ENCODE peak calls at places on chromosomes 2 and 18, in four cellular contexts. Z is esophagus muscularis mucosa, C is colonic mucosa, G is cardiac muscle cell. V is an unnamed sample.
A peak's percentile ranks its signal among the peaks of the same experiment; 100 is the strongest.

GRCh38 chr18:79402977-79403722 is 7.4 kb downstream of the NFATC1 start:
- DNase-seq in Z (no peak), C (peak; percentile 43), G (peak; percentile 36), V (no peak)

GRCh38 chr2:180222642-180223041 is 215.5 kb upstream of the CWC22 start:
- DNase-seq in Z (no peak), C (peak; percentile 20), G (peak; percentile 96), V (no peak)

GRCh38 chr2:238064376-238064775 is 3.6 kb downstream of the SCLY start:
- DNase-seq in Z (no peak), C (no peak), G (no peak), V (no peak)

GRCh38 chr2:108548221-108549003 is 14.1 kb downstream of the LIMS1 start:
- DNase-seq in Z (no peak), C (no peak), G (peak; percentile 83), V (no peak)

GRCh38 chr2:120985997-120986651 is 250.5 kb downstream of the GLI2 start:
- DNase-seq in Z (no peak), C (no peak), G (no peak), V (no peak)

GRCh38 chr2:43088148-43089073 is 138.0 kb downstream of the ZFP36L2 start:
- DNase-seq in Z (no peak), C (no peak), G (no peak), V (no peak)

GRCh38 chr2:34789162-34789561 is 1190.1 kb upstream of the FAM98A start:
- DNase-seq in Z (no peak), C (no peak), G (no peak), V (no peak)

GRCh38 chr2:207416936-207417718 is 112.6 kb upstream of the CREB1 start:
- DNase-seq in Z (no peak), C (no peak), G (no peak), V (no peak)

GRCh38 chr2:180707867-180708205 is 272.6 kb upstream of the UBE2E3 start:
- DNase-seq in Z (no peak), C (peak; percentile 22), G (peak; percentile 91), V (no peak)

GRCh38 chr2:2577366-2577765 is 246.3 kb upstream of the MYT1L start:
- DNase-seq in Z (peak; percentile 78), C (no peak), G (no peak), V (no peak)

GRCh38 chr2:158144914-158145625 is 43.4 kb downstream of the UPP2 start:
- DNase-seq in Z (no peak), C (no peak), G (no peak), V (no peak)

GRCh38 chr2:85536479-85536878 is 2.5 kb upstream of the MAT2A start:
- DNase-seq in Z (no peak), C (no peak), G (peak; percentile 72), V (no peak)

GRCh38 chr2:118618279-118618678 is 229.2 kb downstream of the EN1 start:
- DNase-seq in Z (no peak), C (no peak), G (no peak), V (no peak)

GRCh38 chr2:20282916-20283592 is 58.1 kb upstream of the SDC1 start:
- DNase-seq in Z (no peak), C (no peak), G (peak; percentile 87), V (no peak)

GRCh38 chr2:22375094-22375493 is 1009.9 kb upstream of the KLHL29 start:
- DNase-seq in Z (no peak), C (no peak), G (no peak), V (no peak)
- TF ChIP-seq CTCF in Z (no peak), C (no peak), G (no peak), V (peak; percentile 57)

GRCh38 chr2:49687873-49688272 is 533.6 kb upstream of the FSHR start:
- DNase-seq in Z (no peak), C (no peak), G (peak; percentile 3), V (peak; percentile 0)
- H3K27ac ChIP-seq in Z (no peak overlapping the region), C (no peak overlapping the region), G (no peak overlapping the region), V (no peak overlapping the region)

GRCh38 chr2:69567909-69568300 is 75.6 kb downstream of the AAK1 start:
- DNase-seq in Z (no peak), C (no peak), G (no peak), V (no peak)
- H3K4me1 ChIP-seq in Z (peaks cover 32% of the 10 kb centered on the region), C (no peaks in the 10 kb centered on the region), G (peaks cover 14% of the 10 kb centered on the region), V (no peaks in the 10 kb centered on the region)

GRCh38 chr2:78979380-78980238 is 45.9 kb upstream of the REG3G start:
- DNase-seq in Z (no peak), C (peak; percentile 30), G (peak; percentile 56), V (peak; percentile 82)
- TF ChIP-seq CTCF in Z (peak; percentile 53), C (peak; percentile 49), G (peak; percentile 66), V (peak; percentile 97)

DNA sequence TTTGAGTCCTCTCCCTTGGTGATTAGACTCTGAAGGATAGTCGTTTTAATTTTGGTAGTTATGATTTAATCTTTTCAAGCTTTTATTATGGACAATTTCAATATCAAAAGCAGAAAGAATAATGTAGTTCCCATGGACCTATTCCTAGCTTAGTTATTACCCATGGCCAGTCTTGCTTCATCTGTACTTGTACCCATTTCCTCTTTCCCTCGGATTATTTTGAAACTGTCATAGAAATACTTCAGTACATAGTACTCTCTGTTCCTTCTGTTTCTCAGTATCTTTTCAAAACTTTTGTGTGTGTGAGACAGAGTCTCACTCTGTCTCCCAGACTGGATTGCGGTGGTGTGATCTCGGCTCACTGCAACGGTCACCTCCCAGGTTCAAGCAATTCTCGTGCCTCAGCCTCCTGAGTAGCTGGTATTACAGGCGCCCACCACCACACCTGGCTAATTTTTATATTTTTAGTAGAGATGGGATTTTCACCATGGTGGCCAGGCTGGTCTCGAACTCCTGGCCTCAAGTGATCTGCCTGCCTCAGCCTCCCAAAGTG is 238.7 kb downstream of the PRKCE start:
- DNase-seq in Z (no peak), C (no peak), G (no peak), V (no peak)
- H3K27ac ChIP-seq in Z (peak overlapping the region; percentile 63), C (no peak overlapping the region), G (no peak overlapping the region), V (no peak overlapping the region)

GRCh38 chr2:36449213-36449612 is 93.6 kb downstream of the CRIM1 start:
- DNase-seq in Z (no peak), C (no peak), G (no peak), V (no peak)

GRCh38 chr2:36441816-36442215 is 86.2 kb downstream of the CRIM1 start:
- DNase-seq in Z (no peak), C (no peak), G (peak; percentile 82), V (no peak)

GRCh38 chr2:36444206-36444605 is 88.6 kb downstream of the CRIM1 start:
- DNase-seq in Z (no peak), C (no peak), G (no peak), V (no peak)

GRCh38 chr2:36446258-36446657 is 90.7 kb downstream of the CRIM1 start:
- DNase-seq in Z (no peak), C (no peak), G (no peak), V (no peak)

GRCh38 chr2:36445191-36445590 is 89.6 kb downstream of the CRIM1 start:
- DNase-seq in Z (no peak), C (no peak), G (no peak), V (no peak)
- H3K4me1 ChIP-seq in Z (peaks cover 63% of the 10 kb centered on the region), C (no peaks in the 10 kb centered on the region), G (peaks cover 8% of the 10 kb centered on the region), V (no peaks in the 10 kb centered on the region)

GRCh38 chr2:171160630-171161424 is at the start of gene TLK1:
- DNase-seq in Z (no peak), C (peak; percentile 78), G (peak; percentile 72), V (peak; percentile 92)
- TF ChIP-seq CTCF in Z (no peak), C (no peak), G (no peak), V (no peak)